ENCODE peak calls at places on chromosomes 5 and 9, in four cellular contexts. R is GM23248, W is neural progenitor cell, U is SK-N-SH. N is an unnamed sample.

GRCh38 chr5:15254607-15255006 is 245.4 kb upstream of the FBXL7 start:
- DNase-seq in U (no peak), W (no peak), R (peak; percentile 19), N (no peak)

GRCh38 chr5:124755565-124755964 is 9.1 kb upstream of the ZNF608 start:
- DNase-seq in R (peak; percentile 15), U (peak; percentile 73), W (no peak), N (no peak)

GRCh38 chr5:151151263-151151660 is 6.3 kb downstream of the ANXA6 start:
- DNase-seq in R (no peak), W (no peak), U (no peak), N (no peak)

GRCh38 chr9:78860806-78861475 is 564.0 kb downstream of the PSAT1 start:
- DNase-seq in U (no peak), R (peak; percentile 75), W (no peak), N (no peak)

GRCh38 chr9:734831-735511 is 106.5 kb upstream of the DMRT1 start:
- DNase-seq in U (no peak), R (peak; percentile 93), W (no peak), N (no peak)

GRCh38 chr5:107773479-107773878 is 102.7 kb upstream of the EFNA5 start:
- DNase-seq in W (no peak), U (no peak), R (no peak), N (no peak)

GRCh38 chr9:130144703-130145102 is 27.5 kb upstream of the NCS1 start:
- DNase-seq in R (no peak), W (no peak), U (no peak), N (no peak)

GRCh38 chr9:83231039-83231438 is 168.1 kb upstream of the RASEF start:
- DNase-seq in U (no peak), W (peak; percentile 43), R (peak; percentile 58), N (peak; percentile 83)

GRCh38 chr5:76790632-76791290 is 28.1 kb upstream of the F2RL1 start:
- DNase-seq in W (no peak), R (peak; percentile 98), U (peak; percentile 52), N (no peak)

GRCh38 chr9:69758001-69758730 is 1.6 kb downstream of the PTAR1 start:
- DNase-seq in R (peak; percentile 46), W (no peak), U (no peak), N (peak; percentile 30)

GRCh38 chr9:135282001-135282731 is 194.7 kb downstream of the OLFM1 start:
- DNase-seq in R (peak; percentile 36), U (peak; percentile 89), W (no peak), N (no peak)

GRCh38 chr9:115202960-115203751 is 85.2 kb upstream of the TNC start:
- DNase-seq in W (no peak), R (peak; percentile 94), U (peak; percentile 41), N (no peak)

GRCh38 chr9:105168935-105169334 is 75.5 kb upstream of the SLC44A1 start:
- DNase-seq in R (peak; percentile 14), U (no peak), W (no peak), N (no peak)

GRCh38 chr9:93320591-93321219 is 130.8 kb upstream of the FAM120A start:
- DNase-seq in W (no peak), U (peak; percentile 40), R (no peak), N (no peak)

GRCh38 chr5:80206282-80206681 is 49.6 kb downstream of the SERINC5 start:
- DNase-seq in U (no peak), W (no peak), R (peak; percentile 89), N (no peak)

GRCh38 chr5:5191906-5192305 is 51.8 kb downstream of the ADAMTS16 start:
- DNase-seq in U (no peak), R (no peak), W (no peak), N (no peak)

GRCh38 chr9:118595719-118596305 is 773.4 kb downstream of the BRINP1 start:
- DNase-seq in U (peak; percentile 28), R (peak; percentile 76), W (peak; percentile 73), N (peak; percentile 82)

GRCh38 chr9:110821064-110821463 is 152.5 kb downstream of the MUSK start:
- DNase-seq in U (peak; percentile 69), R (no peak), W (no peak), N (no peak)

GRCh38 chr9:80954521-80954920 is 734.8 kb downstream of the TLE1 start:
- DNase-seq in U (no peak), R (no peak), W (peak; percentile 9), N (no peak)

GRCh38 chr9:84775056-84775648 is 105.6 kb downstream of the NTRK2 start:
- DNase-seq in R (no peak), W (no peak), U (no peak), N (no peak)

GRCh38 chr5:180801596-180802324 is 846 bp downstream of the MGAT1 start:
- DNase-seq in R (peak; percentile 38), W (no peak), U (peak; percentile 45), N (no peak)

GRCh38 chr5:180798193-180798592 is 4.4 kb downstream of the MGAT1 start:
- DNase-seq in R (no peak), U (no peak), W (no peak), N (no peak)

GRCh38 chr5:180797256-180798192 is 5.1 kb downstream of the MGAT1 start:
- DNase-seq in U (no peak), W (no peak), R (no peak), N (no peak)

GRCh38 chr5:180799902-180800801 is 2.5 kb downstream of the MGAT1 start:
- DNase-seq in W (no peak), U (no peak), R (peak; percentile 89), N (no peak)

DNA sequence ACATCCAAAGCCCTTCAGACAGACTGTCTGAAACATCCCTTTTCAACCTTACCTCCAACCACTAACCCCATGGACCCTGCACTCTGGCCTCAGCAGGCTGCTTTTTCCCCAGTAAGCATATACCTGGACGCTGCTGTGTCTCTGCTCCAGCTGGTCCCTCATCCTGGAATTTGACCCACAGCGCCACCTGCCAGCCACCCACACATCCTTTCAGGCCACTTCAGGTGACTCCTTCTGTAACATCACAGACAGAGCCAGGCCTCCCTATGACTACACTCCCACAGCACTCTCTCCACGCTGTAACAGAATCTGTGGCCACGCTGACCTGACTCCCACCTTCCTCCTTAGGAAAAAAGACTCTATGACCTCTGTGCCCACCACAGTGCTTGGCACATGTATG is 3.4 kb downstream of the MGAT1 start:
- DNase-seq in R (no peak), U (no peak), W (peak; percentile 55), N (peak; percentile 81)
- H3K4me1 ChIP-seq in R (peaks cover 65% of the 10 kb centered on the region), U (peaks cover 28% of the 10 kb centered on the region), W (peaks cover 17% of the 10 kb centered on the region), N (peaks cover 23% of the 10 kb centered on the region)

GRCh38 chr9:32581512-32582143 is 8.7 kb upstream of the NDUFB6 start:
- DNase-seq in U (peak; percentile 60), R (peak; percentile 65), W (peak; percentile 67), N (peak; percentile 86)
- H2AFZ ChIP-seq in U (peak overlapping the region; percentile 57), R (no peak overlapping the region), W (peak overlapping the region; percentile 63), N (peak overlapping the region; percentile 14)

GRCh38 chr5:98930972-98931762 is 2.4 kb upstream of the CHD1 start:
- DNase-seq in R (no peak), U (no peak), W (no peak), N (no peak)

GRCh38 chr5:98929123-98929981 is 545 bp upstream of the CHD1 start:
- DNase-seq in R (peak; percentile 99), U (peak; percentile 80), W (peak; percentile 95), N (peak; percentile 94)

GRCh38 chr5:98928802-98929122 is at the start of gene CHD1:
- DNase-seq in R (peak; percentile 98), U (peak; percentile 93), W (peak; percentile 99), N (peak; percentile 95)

GRCh38 chr5:98927988-98928801 is 612 bp downstream of the CHD1 start:
- DNase-seq in R (peak; percentile 82), W (peak; percentile 80), U (peak; percentile 82), N (peak; percentile 78)

GRCh38 chr5:98929982-98930355 is 1.2 kb upstream of the CHD1 start:
- DNase-seq in W (peak; percentile 11), R (peak; percentile 28), U (no peak), N (no peak)
- H3K4me1 ChIP-seq in W (peaks cover 24% of the 10 kb centered on the region), R (peaks cover 39% of the 10 kb centered on the region), U (peaks cover 7% of the 10 kb centered on the region), N (peaks cover 14% of the 10 kb centered on the region)

DNA sequence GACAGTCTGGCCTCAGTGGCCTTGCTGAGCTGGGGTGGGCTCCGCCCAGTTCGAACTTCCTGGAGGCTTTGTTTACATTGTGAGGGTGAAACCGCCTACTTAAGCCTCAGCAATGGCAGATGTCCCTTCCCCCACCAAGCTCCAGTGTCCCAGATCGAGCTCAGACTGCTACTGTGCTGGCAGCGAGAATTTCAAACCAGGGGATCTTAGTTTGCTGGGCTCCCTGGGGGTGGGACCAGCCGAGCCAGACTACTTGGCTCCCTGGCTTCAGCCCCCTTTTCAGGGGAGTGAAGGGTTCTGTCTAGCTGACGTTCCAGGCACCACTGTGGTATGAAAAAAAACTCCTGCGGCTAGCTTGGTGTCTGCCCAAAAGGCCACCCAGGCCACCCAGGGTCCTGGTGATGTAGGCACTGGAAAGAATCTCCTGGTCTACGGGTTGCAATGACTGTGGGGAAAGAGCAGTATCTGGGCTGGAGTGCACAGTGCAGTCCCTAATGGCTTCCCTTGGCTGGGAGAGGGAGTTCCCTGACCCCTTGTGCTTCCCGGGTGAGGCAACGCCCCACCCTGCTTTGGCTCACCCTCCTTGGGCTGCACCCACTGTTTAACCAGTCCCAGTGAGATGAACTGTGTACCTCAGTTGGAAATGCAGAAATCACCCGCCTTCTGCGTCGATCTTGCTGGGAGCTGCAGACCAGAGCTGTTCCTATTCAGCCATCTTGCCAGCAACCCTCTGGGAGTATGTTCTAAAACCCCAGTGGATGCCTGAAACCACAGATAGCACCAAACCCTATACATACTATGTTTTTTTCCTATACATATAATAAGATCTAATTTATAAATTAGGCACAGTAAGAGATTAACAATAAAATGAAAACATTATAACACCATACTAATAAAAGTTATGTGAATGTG is 95.5 kb downstream of the TMEM161B start:
- DNase-seq in U (no peak), R (no peak), W (peak; percentile 62), N (peak; percentile 57)
- H2AFZ ChIP-seq in U (no peak overlapping the region), R (no peak overlapping the region), W (peak overlapping the region; percentile 94), N (peak overlapping the region; percentile 96)

GRCh38 chr9:136719212-136719880 is 7.0 kb downstream of the DIPK1B start:
- DNase-seq in R (no peak), W (no peak), U (no peak), N (no peak)
- H3K4me1 ChIP-seq in R (peaks cover 7% of the 10 kb centered on the region), W (peaks cover 11% of the 10 kb centered on the region), U (peaks cover 11% of the 10 kb centered on the region), N (no peaks in the 10 kb centered on the region)

GRCh38 chr9:91946825-91947224 is 3.2 kb downstream of the ROR2 start:
- DNase-seq in R (peak; percentile 23), U (no peak), W (peak; percentile 21), N (no peak)

GRCh38 chr9:91949293-91949945 is 609 bp downstream of the ROR2 start:
- DNase-seq in R (peak; percentile 62), U (peak; percentile 74), W (peak; percentile 69), N (peak; percentile 60)

GRCh38 chr9:91948423-91949292 is 1.4 kb downstream of the ROR2 start:
- DNase-seq in R (peak; percentile 89), U (peak; percentile 79), W (peak; percentile 87), N (peak; percentile 88)

GRCh38 chr9:91946196-91946595 is 3.8 kb downstream of the ROR2 start:
- DNase-seq in W (no peak), R (no peak), U (no peak), N (no peak)

DNA sequence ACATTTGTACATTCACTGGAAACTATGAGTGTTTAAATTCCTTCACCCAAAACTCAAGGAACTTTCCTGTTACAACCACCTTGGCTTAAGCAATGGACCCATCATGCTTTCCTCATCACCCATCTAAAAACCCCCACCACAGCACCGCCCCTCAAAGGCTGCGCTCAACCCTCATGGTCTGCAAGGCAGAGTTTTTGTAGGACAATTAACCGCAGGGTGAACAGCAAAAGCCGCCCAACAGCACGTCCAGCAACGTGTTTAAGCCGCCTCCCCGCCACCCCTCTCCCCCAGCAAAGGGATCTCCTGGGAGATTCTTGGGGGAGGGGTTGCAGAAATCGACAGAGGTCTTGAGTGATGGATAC is 2.0 kb downstream of the ROR2 start:
- DNase-seq in W (peak; percentile 71), R (peak; percentile 61), U (peak; percentile 44), N (peak; percentile 38)
- H2AFZ ChIP-seq in W (peak overlapping the region; percentile 74), R (peak overlapping the region; percentile 96), U (no peak overlapping the region), N (peak overlapping the region; percentile 85)

GRCh38 chr5:179616002-179616594 is 7.4 kb downstream of the HNRNPH1 start:
- DNase-seq in R (no peak), U (no peak), W (no peak), N (no peak)
- H3K4me1 ChIP-seq in R (peaks cover 28% of the 10 kb centered on the region), U (peaks cover 23% of the 10 kb centered on the region), W (peaks cover 27% of the 10 kb centered on the region), N (peaks cover 23% of the 10 kb centered on the region)

GRCh38 chr9:124884376-124884775 is 22.4 kb downstream of the ARPC5L start:
- DNase-seq in W (peak; percentile 64), U (no peak), R (no peak), N (no peak)
- H2AFZ ChIP-seq in W (no peak overlapping the region), U (no peak overlapping the region), R (no peak overlapping the region), N (no peak overlapping the region)